ENCODE peak calls at places on chromosomes 1 and 21, in four cellular contexts. N is GM12878, J is K562, L is HepG2. O is an unnamed sample.

GRCh38 chr1:32706491-32706890 is 3.9 kb upstream of the SYNC start:
- DNase-seq in N (no peak), J (no peak), L (no peak), O (no peak)

GRCh38 chr1:112172294-112172882 is 182.9 kb upstream of the KCND3 start:
- DNase-seq in N (no peak), J (peak; percentile 58), L (peak; percentile 36), O (peak; percentile 54)

GRCh38 chr1:211478376-211478775 is 13.6 kb downstream of the RD3 start:
- DNase-seq in N (no peak), J (no peak), L (no peak), O (no peak)

GRCh38 chr1:86069757-86070145 is 86.8 kb downstream of the COL24A1 start:
- DNase-seq in N (no peak), J (no peak), L (no peak), O (no peak)

GRCh38 chr1:227125929-227126545 is 185.9 kb downstream of the COQ8A start:
- DNase-seq in N (no peak), J (no peak), L (no peak), O (no peak)

GRCh38 chr1:56409112-56409691 is 170.2 kb downstream of the PLPP3 start:
- DNase-seq in N (no peak), J (peak; percentile 23), L (peak; percentile 56), O (peak; percentile 55)

GRCh38 chr1:39142394-39143060 is 62.0 kb upstream of the MACF1 start:
- DNase-seq in N (no peak), J (no peak), L (no peak), O (no peak)

GRCh38 chr1:205456868-205457724 is 1.3 kb upstream of the BLACAT1 start:
- DNase-seq in N (no peak), J (no peak), L (no peak), O (peak; percentile 62)

GRCh38 chr1:205351984-205352713 is 4.6 kb downstream of the KLHDC8A start:
- DNase-seq in N (no peak), J (peak; percentile 20), L (peak; percentile 12), O (no peak)

GRCh38 chr1:219659682-219660081 is 46.8 kb upstream of the ZC3H11B start:
- DNase-seq in N (no peak), J (no peak), L (no peak), O (peak; percentile 28)

GRCh38 chr1:37391181-37391949 is 83.0 kb upstream of the ZC3H12A start:
- DNase-seq in N (no peak), J (peak; percentile 26), L (no peak), O (no peak)

GRCh38 chr1:21913258-21913657 is 23.9 kb downstream of the HSPG2 start:
- DNase-seq in N (no peak), J (no peak), L (no peak), O (no peak)

GRCh38 chr1:65041014-65041413 is 74.7 kb upstream of the JAK1 start:
- DNase-seq in N (no peak), J (no peak), L (no peak), O (no peak)

GRCh38 chr1:197799271-197799670 is 24.0 kb upstream of the DENND1B start:
- DNase-seq in N (no peak), J (no peak), L (no peak), O (no peak)

GRCh38 chr1:157157481-157158190 is 19.4 kb upstream of the ETV3 start:
- DNase-seq in N (no peak), J (no peak), L (no peak), O (no peak)

GRCh38 chr1:93817819-93818569 is 61.0 kb downstream of the DNTTIP2 start:
- DNase-seq in N (no peak), J (no peak), L (no peak), O (no peak)

GRCh38 chr1:31937300-31938183 is 626 bp downstream of the PTP4A2 start:
- DNase-seq in N (no peak), J (peak; percentile 85), L (peak; percentile 39), O (peak; percentile 72)

GRCh38 chr1:14915356-14916054 is 238.0 kb upstream of the TMEM51 start:
- DNase-seq in N (no peak), J (peak; percentile 77), L (peak; percentile 39), O (peak; percentile 73)

GRCh38 chr1:181818459-181818858 is 243.1 kb downstream of the ZNF648 start:
- DNase-seq in N (no peak), J (peak; percentile 29), L (no peak), O (no peak)

DNA sequence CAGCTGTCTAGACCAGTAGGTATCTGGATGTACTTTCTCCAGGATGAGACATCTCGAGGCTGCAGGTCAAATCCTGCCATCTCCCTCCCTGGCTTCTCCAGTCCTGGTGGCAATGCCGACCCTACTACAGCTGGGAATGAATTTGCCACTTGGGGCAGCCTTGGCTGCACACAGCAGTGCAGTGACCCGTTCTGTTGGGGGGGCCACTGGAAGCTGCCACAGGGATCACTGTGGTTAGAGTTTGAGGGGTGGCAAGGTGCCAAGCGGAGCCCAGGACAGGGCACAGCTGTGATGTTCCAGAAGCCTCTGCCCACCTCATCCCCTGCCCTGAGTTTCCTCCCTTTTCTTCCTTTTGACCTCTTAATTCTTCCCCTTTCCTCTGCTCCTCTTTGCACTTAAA is 17.1 kb downstream of the COL6A2 start:
- DNase-seq in N (no peak), J (no peak), L (no peak), O (no peak)
- TF ChIP-seq FOXK2 in N (no peak), J (no peak), L (no peak), O (no peak)

GRCh38 chr1:40251456-40251855 is 3.7 kb downstream of the TMCO2 start:
- DNase-seq in N (no peak), J (no peak), L (no peak), O (no peak)

GRCh38 chr1:40243371-40243770 is 4.4 kb upstream of the TMCO2 start:
- DNase-seq in N (no peak), J (no peak), L (no peak), O (no peak)

GRCh38 chr1:40248429-40248828 is 692 bp downstream of the TMCO2 start:
- DNase-seq in N (no peak), J (no peak), L (peak; percentile 24), O (no peak)

GRCh38 chr1:40244138-40244744 is 3.5 kb upstream of the TMCO2 start:
- DNase-seq in N (no peak), J (no peak), L (no peak), O (no peak)

GRCh38 chr1:40247655-40248054 is at the start of gene TMCO2:
- DNase-seq in N (no peak), J (no peak), L (peak; percentile 93), O (no peak)
- TF ChIP-seq FOXK2 in N (no peak), J (no peak), L (no peak), O (no peak)

GRCh38 chr1:79043506-79043905 is 37.0 kb upstream of the ADGRL4 start:
- DNase-seq in N (no peak), J (no peak), L (no peak), O (no peak)

GRCh38 chr1:79042539-79042938 is 36.0 kb upstream of the ADGRL4 start:
- DNase-seq in N (no peak), J (no peak), L (no peak), O (no peak)

GRCh38 chr1:79040424-79041089 is 34.0 kb upstream of the ADGRL4 start:
- DNase-seq in N (peak; percentile 23), J (no peak), L (no peak), O (no peak)

GRCh38 chr1:79042117-79042516 is 35.6 kb upstream of the ADGRL4 start:
- DNase-seq in N (peak; percentile 44), J (no peak), L (no peak), O (no peak)

DNA sequence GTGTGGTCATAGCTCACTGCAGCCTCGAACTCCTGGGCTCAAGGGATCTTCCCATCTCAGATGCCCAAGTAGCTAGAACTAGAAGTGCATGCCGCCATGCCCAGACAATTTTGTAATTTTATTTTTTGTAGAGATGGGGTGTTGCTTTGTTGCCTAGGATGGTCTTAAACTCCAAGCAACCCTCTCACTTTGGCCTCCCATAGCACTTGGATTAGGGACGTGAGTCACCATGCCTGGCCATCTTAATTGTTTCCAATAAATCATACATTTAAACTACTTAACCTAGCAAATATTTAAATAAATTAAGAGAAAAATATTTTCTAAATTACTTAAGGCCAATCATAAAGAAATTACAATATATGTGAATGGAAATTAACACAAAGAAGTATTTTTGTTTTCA is 35.1 kb upstream of the ADGRL4 start:
- DNase-seq in N (no peak), J (no peak), L (no peak), O (no peak)
- TF ChIP-seq FOXK2 in N (no peak), J (no peak), L (no peak), O (no peak)

GRCh38 chr1:73811798-73812197 is 386.2 kb downstream of the LRRIQ3 start:
- DNase-seq in N (no peak), J (no peak), L (no peak), O (no peak)

GRCh38 chr1:73813726-73814125 is 384.2 kb downstream of the LRRIQ3 start:
- DNase-seq in N (no peak), J (no peak), L (no peak), O (no peak)
- TF ChIP-seq FOXK2 in N (no peak), J (no peak), L (no peak), O (no peak)

GRCh38 chr1:236163460-236164153 is 21.3 kb downstream of the GPR137B start:
- DNase-seq in N (no peak), J (no peak), L (no peak), O (no peak)
- TF ChIP-seq FOXK2 in N (no peak), J (no peak), L (no peak), O (no peak)

GRCh38 chr1:170284016-170284415 is 138.3 kb downstream of the NTMT2 start:
- DNase-seq in N (no peak), J (no peak), L (no peak), O (no peak)

GRCh38 chr1:170288155-170288554 is 142.4 kb downstream of the NTMT2 start:
- DNase-seq in N (no peak), J (no peak), L (no peak), O (no peak)

GRCh38 chr1:170284425-170284824 is 138.7 kb downstream of the NTMT2 start:
- DNase-seq in N (no peak), J (no peak), L (no peak), O (no peak)

GRCh38 chr1:170290226-170290625 is 144.5 kb downstream of the NTMT2 start:
- DNase-seq in N (no peak), J (no peak), L (no peak), O (no peak)

GRCh38 chr1:170285027-170285426 is 139.3 kb downstream of the NTMT2 start:
- DNase-seq in N (no peak), J (no peak), L (no peak), O (no peak)
- TF ChIP-seq FOXK2 in N (no peak), J (no peak), L (no peak), O (no peak)

DNA sequence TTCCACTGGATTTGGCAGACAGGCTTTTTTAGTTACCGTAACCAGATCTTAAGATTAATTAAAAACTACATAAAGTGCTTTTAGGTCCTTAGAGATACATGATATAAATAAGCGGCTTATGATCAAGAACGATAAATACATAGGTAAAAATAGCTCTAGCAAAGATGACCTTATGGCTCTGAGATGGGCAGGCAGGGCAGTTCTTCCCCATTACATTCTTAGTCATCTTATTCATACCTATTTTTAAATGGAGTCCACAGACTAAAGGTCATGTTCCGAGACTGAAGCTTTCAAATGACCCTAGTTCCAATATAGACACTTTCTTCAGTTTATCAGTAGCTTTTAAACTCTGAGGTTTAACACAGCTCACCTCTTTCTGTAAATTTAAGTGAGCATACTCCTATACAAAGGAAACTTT is 4.3 kb downstream of the MCL1 start:
- DNase-seq in N (no peak), J (no peak), L (no peak), O (no peak)
- TF ChIP-seq FOXK2 in N (no peak), J (no peak), L (no peak), O (no peak)

DNA sequence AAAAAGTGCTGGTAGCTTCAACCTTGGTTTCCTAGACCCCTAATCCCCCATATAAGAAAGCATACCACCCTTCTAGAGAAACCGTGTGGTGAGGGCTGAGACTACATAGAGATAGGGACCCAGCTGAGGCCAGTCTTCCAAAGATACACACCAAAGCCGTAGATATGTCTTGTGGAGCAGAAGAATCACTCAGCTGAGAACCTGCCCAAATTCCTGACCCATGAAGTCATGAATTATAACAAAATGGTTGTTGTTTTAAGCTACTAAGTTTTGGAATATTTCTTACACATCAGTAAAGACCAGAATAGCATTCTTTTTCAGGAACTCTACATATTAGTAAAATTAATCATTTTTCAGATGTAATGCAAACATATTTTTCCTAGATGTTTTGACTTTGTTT is 3.3 kb upstream of the SNRPE start:
- DNase-seq in N (no peak), J (no peak), L (no peak), O (no peak)
- TF ChIP-seq FOXK2 in N (no peak), J (no peak), L (no peak), O (no peak)

O was measured in HEK293T.